ENCODE peak calls at places on chromosomes 3 and 15, in seven cellular contexts. X, V, C, W, T, F and D are unnamed samples.

GRCh38 chr3:194787072-194787471 is 101.4 kb downstream of the FAM43A start:
- DNase-seq in X (no peak), C (no peak), V (no peak), T (no peak), W (no peak), F (no peak), D (no peak)

GRCh38 chr15:51935466-51936118 is 36.0 kb downstream of the LEO1 start:
- DNase-seq in T (no peak), V (no peak), F (no peak), W (no peak), X (no peak), C (no peak), D (no peak)

GRCh38 chr15:101805605-101806345 is 2.5 kb downstream of the OR4F6 start:
- DNase-seq in C (no peak), W (no peak), T (no peak), V (no peak), F (no peak), X (peak), D (no peak)

GRCh38 chr15:39313467-39313866 is 267.4 kb upstream of the THBS1 start:
- DNase-seq in T (no peak), V (no peak), F (no peak), X (no peak), W (no peak), C (no peak), D (no peak)

GRCh38 chr3:14788644-14789043 is 30.1 kb upstream of the FGD5 start:
- DNase-seq in X (no peak), W (no peak), T (no peak), F (no peak), V (no peak), C (no peak), D (no peak)

GRCh38 chr3:126338796-126339241 is 18.4 kb downstream of the KLF15 start:
- DNase-seq in V (no peak), C (no peak), F (no peak), T (no peak), X (no peak), W (no peak), D (no peak)

GRCh38 chr3:114827495-114827894 is 319.6 kb downstream of the ZBTB20 start:
- DNase-seq in T (no peak), V (no peak), C (peak), F (peak), W (no peak), X (peak), D (no peak)

GRCh38 chr15:89332446-89332845 is 2.2 kb downstream of the POLG start:
- DNase-seq in X (peak), W (peak), F (no peak), T (no peak), V (no peak), C (peak), D (no peak)

GRCh38 chr3:42780892-42781700 is 8.0 kb upstream of the CCDC13 start:
- DNase-seq in T (no peak), V (no peak), C (peak), F (no peak), W (no peak), X (peak), D (no peak)

GRCh38 chr3:105503191-105503593 is 136.5 kb downstream of the ALCAM start:
- DNase-seq in F (no peak), C (peak), W (no peak), X (no peak), T (no peak), V (no peak), D (no peak)

GRCh38 chr15:48084759-48085420 is 35.9 kb upstream of the SLC24A5 start:
- DNase-seq in W (no peak), C (peak), F (no peak), T (no peak), V (no peak), X (peak), D (no peak)

GRCh38 chr15:100628746-100629145 is 26.4 kb downstream of the ASB7 start:
- DNase-seq in X (no peak), V (no peak), C (peak), T (no peak), W (no peak), F (no peak), D (no peak)

GRCh38 chr15:90201150-90201943 is at the start of gene SEMA4B:
- DNase-seq in F (peak), W (peak), C (peak), T (no peak), X (peak), V (peak), D (no peak)

GRCh38 chr15:69526696-69527095 is 74.1 kb downstream of the RPLP1 start:
- DNase-seq in W (no peak), F (no peak), C (no peak), X (no peak), T (no peak), V (no peak), D (no peak)

GRCh38 chr15:95822946-95823345 is 507.6 kb upstream of the NR2F2 start:
- DNase-seq in F (no peak), W (no peak), T (no peak), V (no peak), C (no peak), X (no peak), D (no peak)

GRCh38 chr3:134694445-134694844 is 43.6 kb upstream of the KY start:
- DNase-seq in V (no peak), W (no peak), C (no peak), T (no peak), F (no peak), X (no peak), D (no peak)

GRCh38 chr3:86251781-86252180 is 739.2 kb downstream of the VGLL3 start:
- DNase-seq in W (no peak), X (no peak), C (no peak), T (no peak), F (no peak), V (no peak), D (no peak)

GRCh38 chr3:197306374-197307086 is 8.1 kb upstream of the DLG1 start:
- DNase-seq in F (no peak), T (no peak), C (peak), W (no peak), V (no peak), X (peak), D (no peak)

GRCh38 chr3:16945330-16945729 is 60.6 kb downstream of the PLCL2 start:
- DNase-seq in V (no peak), X (peak), C (peak), W (no peak), T (no peak), F (no peak), D (no peak)

GRCh38 chr3:87436781-87437543 is 160.6 kb upstream of the POU1F1 start:
- DNase-seq in F (no peak), V (no peak), C (peak), X (peak), W (no peak), T (no peak), D (no peak)

GRCh38 chr3:113124256-113124830 is 87.0 kb upstream of the BOC start:
- DNase-seq in F (no peak), W (no peak), T (no peak), X (no peak), V (no peak), C (no peak), D (no peak)

GRCh38 chr3:136624894-136625815 is 127.0 kb downstream of the STAG1 start:
- DNase-seq in C (peak), T (no peak), W (no peak), V (no peak), F (no peak), X (peak), D (no peak)

GRCh38 chr15:80694624-80695098 is 449 bp upstream of the ABHD17C start:
- DNase-seq in V (no peak), T (no peak), F (no peak), X (peak), W (no peak), C (peak), D (no peak)